ENCODE peak calls at places on chromosomes 2 and 18, in ten cellular contexts. V, Q, X, N, J, Y, B, C, E and R are unnamed samples.
A peak's percentile ranks its signal among the peaks of the same experiment; 100 is the strongest.

GRCh38 chr18:74590606-74591005 is 7.1 kb upstream of the ZNF407 start:
- DNase-seq in V (no peak), Q (no peak), X (no peak), N (no peak), J (no peak), Y (no peak), B (no peak), C (no peak), E (no peak), R (no peak)

GRCh38 chr2:239397856-239398470 is 2.9 kb downstream of the HDAC4 start:
- DNase-seq in V (no peak), Q (no peak), X (no peak), N (peak; percentile 53), J (no peak), Y (no peak), B (no peak), C (no peak), E (no peak), R (no peak)

GRCh38 chr2:76599732-76600368 is 889.1 kb upstream of the GCFC2 start:
- DNase-seq in V (no peak), Q (no peak), X (peak; percentile 69), N (peak; percentile 90), J (peak; percentile 84), Y (no peak), B (peak; percentile 88), C (peak; percentile 64), E (no peak), R (no peak)

GRCh38 chr2:217014298-217015116 is 154.6 kb upstream of the TNP1 start:
- DNase-seq in V (no peak), Q (no peak), X (no peak), N (no peak), J (no peak), Y (no peak), B (no peak), C (no peak), E (peak; percentile 55), R (no peak)

GRCh38 chr2:25293145-25293544 is 48.6 kb downstream of the DNMT3A start:
- DNase-seq in V (no peak), Q (no peak), X (no peak), N (no peak), J (no peak), Y (no peak), B (no peak), C (no peak), E (no peak), R (no peak)

GRCh38 chr18:11310476-11311086 is 161.2 kb upstream of the PIEZO2 start:
- DNase-seq in V (no peak), Q (no peak), X (no peak), N (peak; percentile 63), J (peak; percentile 30), Y (no peak), B (peak; percentile 48), C (peak; percentile 28), E (no peak), R (no peak)

GRCh38 chr2:88077076-88077475 is 9.5 kb downstream of the SMYD1 start:
- DNase-seq in V (no peak), Q (no peak), X (no peak), N (no peak), J (no peak), Y (no peak), B (no peak), C (no peak), E (no peak), R (no peak)

GRCh38 chr18:3148930-3149535 is 70.7 kb downstream of the MYOM1 start:
- DNase-seq in V (no peak), Q (no peak), X (peak; percentile 25), N (no peak), J (no peak), Y (no peak), B (no peak), C (no peak), E (no peak), R (no peak)

GRCh38 chr2:14722919-14723559 is 90.5 kb downstream of the LRATD1 start:
- DNase-seq in V (no peak), Q (no peak), X (no peak), N (no peak), J (no peak), Y (no peak), B (no peak), C (no peak), E (no peak), R (no peak)